ENCODE peak calls at places on chromosomes 7 and 10, in nine cellular contexts. J, A, E, P, S, N, G, R and L are unnamed samples.

GRCh38 chr7:1768835-1769234 is 98.8 kb downstream of the ELFN1 start:
- DNase-seq in R (no peak), N (peak; percentile 35), A (no peak), G (no peak), E (no peak), S (no peak), P (no peak), J (peak; percentile 24), L (no peak)

GRCh38 chr10:84715911-84716310 is 387.5 kb downstream of the CCSER2 start:
- DNase-seq in S (no peak), J (peak; percentile 35), P (no peak), R (no peak), A (peak; percentile 23), E (no peak), N (no peak), G (no peak), L (no peak)

GRCh38 chr7:148304456-148304855 is 286.1 kb upstream of the C7orf33 start:
- DNase-seq in G (no peak), J (no peak), A (peak; percentile 21), E (no peak), P (no peak), S (no peak), N (no peak), R (no peak), L (no peak)

GRCh38 chr7:92987095-92987494 is 130.7 kb downstream of the SAMD9 start:
- DNase-seq in E (no peak), P (no peak), G (peak; percentile 61), J (peak; percentile 52), A (no peak), S (no peak), N (no peak), R (no peak), L (no peak)

GRCh38 chr7:25031007-25031406 is 51.0 kb upstream of the OSBPL3 start:
- DNase-seq in A (peak; percentile 48), P (no peak), G (no peak), N (no peak), J (no peak), S (no peak), R (no peak), E (no peak), L (no peak)

GRCh38 chr10:48439581-48440041 is 133.1 kb downstream of the MAPK8 start:
- DNase-seq in A (peak; percentile 52), N (peak; percentile 46), P (no peak), E (no peak), J (peak; percentile 31), S (peak; percentile 32), G (no peak), R (peak; percentile 57), L (no peak)

GRCh38 chr10:70459061-70459770 is 17.7 kb upstream of the NODAL start:
- DNase-seq in A (no peak), G (no peak), J (no peak), S (no peak), E (no peak), R (no peak), N (no peak), P (no peak), L (no peak)

GRCh38 chr7:64541438-64542359 is 21.2 kb downstream of the ZNF680 start:
- DNase-seq in E (no peak), J (peak; percentile 65), P (no peak), G (no peak), R (no peak), N (no peak), S (no peak), A (no peak), L (no peak)

GRCh38 chr10:77970869-77971803 is 44.6 kb upstream of the DLG5 start:
- DNase-seq in G (peak; percentile 93), N (peak; percentile 83), A (peak; percentile 65), P (no peak), E (peak; percentile 52), S (peak; percentile 73), J (peak; percentile 95), R (no peak), L (no peak)

GRCh38 chr7:52696183-52696582 is 339.2 kb upstream of the POM121L12 start:
- DNase-seq in P (no peak), N (no peak), G (no peak), S (no peak), E (no peak), R (no peak), A (no peak), J (no peak), L (no peak)

GRCh38 chr7:57274535-57275283 is 142.5 kb upstream of the ZNF479 start:
- DNase-seq in G (no peak), N (no peak), R (no peak), E (no peak), S (no peak), A (no peak), P (no peak), J (no peak), L (no peak)
- H3K9me3 ChIP-seq in G (peaks cover 19% of the 10 kb centered on the region), N (peaks cover 12% of the 10 kb centered on the region), R (peaks cover 78% of the 10 kb centered on the region), E (peaks cover 100% of the 10 kb centered on the region), S (no peaks in the 10 kb centered on the region), A (peaks cover 46% of the 10 kb centered on the region), P (peaks cover 8% of the 10 kb centered on the region), J (peaks cover 7% of the 10 kb centered on the region), L (peaks cover 7% of the 10 kb centered on the region)

GRCh38 chr7:16916111-16916639 is 34.4 kb upstream of the AGR3 start:
- DNase-seq in A (no peak), P (no peak), S (no peak), J (peak; percentile 81), R (no peak), N (no peak), G (peak; percentile 63), E (no peak), L (no peak)

GRCh38 chr7:16914771-16915170 is 33.0 kb upstream of the AGR3 start:
- DNase-seq in G (no peak), E (no peak), S (no peak), R (no peak), P (no peak), A (peak; percentile 27), J (no peak), N (no peak), L (no peak)

GRCh38 chr7:16912540-16912939 is 30.8 kb upstream of the AGR3 start:
- DNase-seq in N (no peak), S (no peak), J (no peak), E (no peak), G (no peak), A (no peak), R (no peak), P (no peak), L (no peak)

GRCh38 chr7:16915405-16915804 is 33.6 kb upstream of the AGR3 start:
- DNase-seq in A (no peak), J (peak; percentile 82), R (no peak), P (no peak), N (no peak), G (peak; percentile 76), E (no peak), S (no peak), L (no peak)

GRCh38 chr7:16913643-16914042 is 31.9 kb upstream of the AGR3 start:
- DNase-seq in G (no peak), E (no peak), N (no peak), J (no peak), R (no peak), P (no peak), S (no peak), A (no peak), L (no peak)
- H3K9me3 ChIP-seq in G (no peaks in the 10 kb centered on the region), E (peaks cover 22% of the 10 kb centered on the region), N (no peaks in the 10 kb centered on the region), J (no peaks in the 10 kb centered on the region), R (no peaks in the 10 kb centered on the region), P (no peaks in the 10 kb centered on the region), S (no peaks in the 10 kb centered on the region), A (no peaks in the 10 kb centered on the region), L (no peaks in the 10 kb centered on the region)

GRCh38 chr7:138524259-138524658 is 64.2 kb downstream of the TRIM24 start:
- DNase-seq in A (no peak), R (no peak), J (no peak), G (no peak), S (no peak), P (no peak), N (no peak), E (no peak), L (no peak)

GRCh38 chr7:138521837-138522461 is 61.9 kb downstream of the TRIM24 start:
- DNase-seq in R (no peak), S (no peak), P (no peak), J (no peak), E (no peak), N (no peak), A (no peak), G (no peak), L (no peak)

GRCh38 chr7:138519061-138519798 is 59.2 kb downstream of the TRIM24 start:
- DNase-seq in E (no peak), A (no peak), N (no peak), J (no peak), G (no peak), S (no peak), R (no peak), P (no peak), L (no peak)

GRCh38 chr7:138525757-138526156 is 65.7 kb downstream of the TRIM24 start:
- DNase-seq in S (no peak), N (no peak), E (no peak), R (no peak), G (no peak), J (no peak), A (no peak), P (no peak), L (no peak)

DNA sequence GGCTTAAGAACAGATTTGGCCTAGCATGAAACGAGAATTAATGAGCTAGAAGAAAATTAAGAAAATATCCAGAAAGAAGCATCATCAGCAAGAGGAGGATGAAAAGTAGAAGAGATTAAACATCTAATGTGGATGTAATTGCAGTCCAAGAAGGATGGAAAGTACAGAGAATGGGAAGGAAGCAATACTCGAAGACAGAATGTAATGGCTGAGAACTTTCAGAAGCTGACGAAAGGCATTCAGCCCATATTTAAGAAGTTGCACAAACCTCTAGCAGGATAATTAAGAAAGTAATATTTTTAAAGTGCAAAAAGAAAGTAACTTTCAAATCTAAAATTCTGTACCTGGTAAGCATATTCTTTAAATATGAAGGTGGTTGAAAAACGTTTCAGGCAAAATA is 60.7 kb downstream of the TRIM24 start:
- DNase-seq in J (no peak), E (no peak), N (no peak), A (no peak), S (no peak), R (no peak), P (no peak), G (no peak), L (no peak)
- H3K9me3 ChIP-seq in J (no peaks in the 10 kb centered on the region), E (peaks cover 14% of the 10 kb centered on the region), N (no peaks in the 10 kb centered on the region), A (peaks cover 5% of the 10 kb centered on the region), S (no peaks in the 10 kb centered on the region), R (peaks cover under 1% of the 10 kb centered on the region), P (no peaks in the 10 kb centered on the region), G (no peaks in the 10 kb centered on the region), L (no peaks in the 10 kb centered on the region)

GRCh38 chr7:157544980-157545680 is 208.3 kb downstream of the DNAJB6 start:
- DNase-seq in E (no peak), P (no peak), N (peak; percentile 35), J (no peak), R (peak; percentile 23), G (no peak), S (peak; percentile 9), A (no peak), L (no peak)

GRCh38 chr7:157542669-157543021 is 205.8 kb downstream of the DNAJB6 start:
- DNase-seq in P (no peak), S (peak; percentile 19), G (no peak), J (no peak), A (no peak), N (peak; percentile 54), E (no peak), R (peak; percentile 26), L (no peak)

GRCh38 chr7:157544226-157544625 is 207.4 kb downstream of the DNAJB6 start:
- DNase-seq in N (peak; percentile 22), S (peak; percentile 14), J (no peak), G (no peak), P (no peak), A (no peak), R (peak; percentile 39), E (no peak), L (no peak)

GRCh38 chr7:157543276-157543675 is 206.5 kb downstream of the DNAJB6 start:
- DNase-seq in R (peak; percentile 40), S (peak; percentile 22), N (peak; percentile 29), P (no peak), E (no peak), J (no peak), A (no peak), G (no peak), L (no peak)

GRCh38 chr7:157543791-157544190 is 207.0 kb downstream of the DNAJB6 start:
- DNase-seq in E (no peak), G (no peak), N (no peak), P (no peak), R (no peak), S (peak; percentile 18), A (no peak), J (no peak), L (no peak)
- H3K9me3 ChIP-seq in E (no peaks in the 10 kb centered on the region), G (peaks cover 97% of the 10 kb centered on the region), N (no peaks in the 10 kb centered on the region), P (no peaks in the 10 kb centered on the region), R (no peaks in the 10 kb centered on the region), S (no peaks in the 10 kb centered on the region), A (no peaks in the 10 kb centered on the region), J (no peaks in the 10 kb centered on the region), L (no peaks in the 10 kb centered on the region)